ENCODE peak calls at places on chromosomes 11 and 22, in six cellular contexts. A is body of pancreas, P is prostate gland, Y is mesenchymal stem cell, Z is mesendoderm, U is heart left ventricle. K is an unnamed sample.

GRCh38 chr11:65992056-65992455 is 9.9 kb downstream of the EIF1AD start:
- DNase-seq in Y (no peak), P (no peak), U (no peak), A (no peak), Z (no peak), K (no peak)

GRCh38 chr11:117191680-117192400 is 7.3 kb upstream of the TAGLN start:
- DNase-seq in Y (no peak), A (no peak), P (no peak), U (no peak), Z (no peak), K (no peak)

GRCh38 chr11:121039971-121040613 is 16.2 kb downstream of the TBCEL start:
- DNase-seq in P (no peak), U (no peak), A (no peak), Z (peak), Y (no peak), K (no peak)

GRCh38 chr22:40044870-40045834 is 50.4 kb downstream of the FAM83F start:
- DNase-seq in U (peak), A (peak), P (no peak), Y (peak), Z (peak), K (peak)

GRCh38 chr11:2944953-2945756 is 15.9 kb upstream of the PHLDA2 start:
- DNase-seq in U (peak), Z (peak), A (peak), P (peak), Y (peak), K (peak)

GRCh38 chr11:39220501-39221230 is 2238.8 kb downstream of the LRRC4C start:
- DNase-seq in U (no peak), A (no peak), Y (no peak), Z (no peak), P (no peak), K (no peak)

GRCh38 chr11:61897387-61898246 is 6.3 kb upstream of the FADS3 start:
- DNase-seq in A (peak), U (peak), Z (peak), P (peak), Y (peak), K (peak)

GRCh38 chr22:37998543-37998942 is 14.2 kb upstream of the SOX10 start:
- DNase-seq in Z (no peak), A (no peak), Y (no peak), U (no peak), P (no peak), K (no peak)

GRCh38 chr11:72762641-72763304 is 10.6 kb upstream of the ARAP1 start:
- DNase-seq in Y (no peak), A (no peak), Z (no peak), P (no peak), U (no peak), K (no peak)

GRCh38 chr11:95149659-95150294 is 60.1 kb downstream of the ENDOD1 start:
- DNase-seq in Y (peak), U (peak), Z (peak), A (peak), P (peak), K (no peak)

GRCh38 chr11:61837411-61838005 is 9.4 kb downstream of the FADS2 start:
- DNase-seq in P (no peak), A (no peak), U (no peak), Z (no peak), Y (no peak), K (no peak)

GRCh38 chr11:7046474-7046873 is 26.2 kb downstream of the NLRP14 start:
- DNase-seq in Z (no peak), Y (peak), P (no peak), U (no peak), A (no peak), K (no peak)

GRCh38 chr11:88979641-88980040 is 86.1 kb downstream of the GRM5 start:
- DNase-seq in P (no peak), A (no peak), Z (peak), Y (peak), U (no peak), K (no peak)

GRCh38 chr22:40668611-40669390 is 10.5 kb upstream of the MCHR1 start:
- DNase-seq in A (no peak), P (no peak), Y (peak), Z (peak), U (no peak), K (no peak)

DNA sequence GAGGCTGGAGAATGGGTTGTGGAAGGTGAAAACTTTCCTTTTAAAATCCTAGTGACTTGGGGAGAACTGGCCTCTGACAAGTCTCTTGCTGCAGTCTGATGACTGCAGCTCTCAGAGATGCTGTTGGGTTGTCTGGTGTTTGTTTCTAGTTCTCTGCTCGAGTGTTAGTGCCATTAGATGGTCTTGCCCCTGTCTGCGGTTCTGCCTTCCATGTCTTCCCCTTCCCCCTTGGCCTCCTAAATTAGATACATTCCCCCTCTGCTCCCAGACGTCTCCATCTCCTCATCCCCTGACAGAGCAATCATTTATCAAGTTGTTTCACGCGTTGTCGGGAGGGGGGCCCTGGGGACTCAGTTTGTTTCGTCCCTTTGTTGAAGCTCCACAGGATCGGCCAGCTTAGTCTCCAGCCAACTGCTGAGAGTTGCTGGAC is 67.7 kb downstream of the CECR2 start:
- DNase-seq in Z (peak), Y (no peak), P (no peak), U (no peak), A (no peak), K (no peak)
- H3K27ac ChIP-seq in Z (peak), Y (no peak), P (no peak), U (peak), A (no peak), K (no peak)

GRCh38 chr11:12413141-12414055 is 36.0 kb downstream of the PARVA start:
- DNase-seq in U (no peak), Y (no peak), P (no peak), Z (no peak), A (no peak), K (no peak)

GRCh38 chr11:12414641-12415040 is 37.3 kb downstream of the PARVA start:
- DNase-seq in P (no peak), Z (no peak), U (no peak), Y (no peak), A (no peak), K (no peak)

GRCh38 chr11:12415567-12415966 is 38.2 kb downstream of the PARVA start:
- DNase-seq in A (no peak), U (no peak), Y (no peak), P (no peak), Z (no peak), K (no peak)

GRCh38 chr11:12418019-12418611 is 40.7 kb downstream of the PARVA start:
- DNase-seq in P (no peak), A (no peak), Y (no peak), Z (peak), U (no peak), K (no peak)

GRCh38 chr11:12416552-12416951 is 39.2 kb downstream of the PARVA start:
- DNase-seq in Z (no peak), P (no peak), A (no peak), U (no peak), Y (no peak), K (no peak)
- H3K27ac ChIP-seq in Z (no peak), P (no peak), A (no peak), U (no peak), Y (no peak), K (no peak)

DNA sequence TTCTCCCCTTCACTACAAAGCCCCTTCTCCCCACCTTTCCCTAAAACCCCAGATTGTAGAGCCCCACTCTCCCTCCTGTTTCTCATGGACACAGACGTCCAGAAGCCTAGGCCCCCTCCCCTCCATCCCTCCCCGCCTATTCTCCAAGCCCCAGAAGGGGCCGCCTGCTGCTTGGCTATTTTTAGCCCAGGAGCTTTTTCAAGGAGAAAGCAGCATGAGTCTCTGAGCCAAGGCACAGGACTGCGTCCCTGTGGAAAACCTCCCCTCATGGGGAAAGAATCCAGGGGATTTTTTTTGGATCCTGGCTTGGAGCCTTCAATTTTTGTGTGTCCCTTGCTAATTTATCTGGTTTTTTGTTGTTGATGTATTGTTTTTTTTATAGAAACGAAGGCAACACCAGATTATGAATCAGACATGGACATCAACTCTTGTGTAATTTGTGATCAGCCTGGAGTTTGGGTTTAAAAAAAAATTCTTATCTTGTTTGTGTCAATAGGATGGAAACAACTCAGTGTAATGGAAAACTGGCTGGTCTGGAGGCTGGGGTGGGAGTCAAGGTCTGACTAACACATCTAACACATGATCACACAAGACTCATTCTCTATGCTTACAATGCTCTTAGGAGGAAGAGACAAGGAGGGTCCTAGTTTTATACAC is 17.4 kb upstream of the ACCSL start:
- DNase-seq in Z (peak), Y (peak), P (no peak), U (peak), A (no peak), K (no peak)
- H3K27ac ChIP-seq in Z (no peak), Y (no peak), P (no peak), U (peak), A (no peak), K (peak)

GRCh38 chr22:46028069-46028991 is 51.4 kb upstream of the WNT7B start:
- DNase-seq in Y (no peak), Z (no peak), A (peak), U (peak), P (no peak), K (no peak)
- H3K27ac ChIP-seq in Y (no peak), Z (no peak), A (peak), U (peak), P (no peak), K (peak)

GRCh38 chr22:27881404-27881803 is 37.7 kb downstream of the PITPNB start:
- DNase-seq in Z (no peak), A (peak), U (no peak), Y (peak), P (peak), K (peak)

GRCh38 chr22:27880778-27881394 is 38.2 kb downstream of the PITPNB start:
- DNase-seq in Y (peak), A (peak), U (peak), Z (peak), P (peak), K (peak)

GRCh38 chr22:27886843-27887151 is 32.3 kb downstream of the PITPNB start:
- DNase-seq in Z (no peak), U (no peak), P (no peak), Y (no peak), A (no peak), K (no peak)

GRCh38 chr22:27885977-27886842 is 32.8 kb downstream of the PITPNB start:
- DNase-seq in Z (peak), P (peak), A (peak), Y (peak), U (peak), K (peak)

GRCh38 chr22:27883656-27884350 is 35.3 kb downstream of the PITPNB start:
- DNase-seq in U (no peak), Z (no peak), P (no peak), A (no peak), Y (no peak), K (no peak)
- H3K27ac ChIP-seq in U (no peak), Z (no peak), P (no peak), A (no peak), Y (no peak), K (no peak)

DNA sequence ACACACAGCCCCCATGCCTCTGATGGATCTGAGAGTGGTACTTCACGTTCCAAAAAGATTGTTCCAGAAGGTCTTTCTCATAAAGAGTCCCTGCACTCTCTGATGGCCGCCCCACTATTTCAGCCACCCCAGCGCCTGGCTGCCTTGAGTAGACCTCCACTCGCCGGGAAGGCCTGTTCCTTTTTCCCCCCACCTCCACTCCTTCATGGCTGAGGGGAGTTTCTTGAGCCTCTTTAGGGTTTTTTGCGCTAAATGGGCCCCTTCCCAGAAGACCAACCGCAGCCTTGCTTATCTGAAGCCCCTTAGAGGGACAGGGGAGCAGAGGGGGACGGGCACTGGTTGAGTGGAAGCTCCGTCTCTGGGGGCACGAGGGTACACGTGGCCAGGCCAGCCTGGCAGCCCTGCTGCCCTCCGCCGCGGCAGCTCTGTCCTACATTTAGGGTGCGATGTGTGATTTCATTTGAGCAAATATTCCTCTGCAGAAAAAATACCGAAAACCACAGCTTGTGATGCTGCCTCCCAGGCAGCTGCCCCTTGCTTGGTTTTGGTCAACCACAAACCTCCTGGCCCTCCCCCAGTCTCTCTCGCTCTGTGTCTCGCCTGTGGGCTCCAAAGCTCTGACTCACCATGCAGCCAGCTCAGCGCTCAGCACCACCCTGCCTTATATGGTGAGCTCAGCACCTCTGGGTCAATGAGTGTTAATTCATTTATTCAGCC is 88.7 kb downstream of the TP53I11 start:
- DNase-seq in A (peak), P (no peak), Z (peak), U (peak), Y (peak), K (peak)
- H3K27ac ChIP-seq in A (no peak), P (peak), Z (peak), U (peak), Y (peak), K (no peak)

DNA sequence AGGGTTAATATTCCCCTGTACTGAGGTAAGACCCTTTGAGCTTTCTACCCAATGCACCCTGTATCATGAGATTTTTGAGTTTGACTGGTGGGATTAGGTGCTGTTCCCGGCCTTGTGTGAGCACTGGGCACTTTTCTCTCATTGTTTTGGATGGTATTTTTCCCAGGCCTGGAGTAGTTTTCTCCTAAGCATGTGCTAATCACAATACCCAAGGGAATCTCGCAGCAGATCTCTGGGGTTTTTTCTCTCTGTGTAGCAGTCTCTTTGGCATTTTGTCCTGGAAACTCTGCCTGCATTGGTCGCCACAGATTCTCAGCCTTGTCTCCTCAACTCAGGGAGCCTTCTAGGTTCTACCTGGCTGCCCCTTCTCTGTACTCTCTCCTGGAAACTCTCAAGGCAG is 19.9 kb downstream of the IGHMBP2 start:
- DNase-seq in Y (no peak), A (no peak), P (no peak), U (no peak), Z (no peak), K (no peak)
- H3K27ac ChIP-seq in Y (no peak), A (no peak), P (peak), U (no peak), Z (no peak), K (no peak)

DNA sequence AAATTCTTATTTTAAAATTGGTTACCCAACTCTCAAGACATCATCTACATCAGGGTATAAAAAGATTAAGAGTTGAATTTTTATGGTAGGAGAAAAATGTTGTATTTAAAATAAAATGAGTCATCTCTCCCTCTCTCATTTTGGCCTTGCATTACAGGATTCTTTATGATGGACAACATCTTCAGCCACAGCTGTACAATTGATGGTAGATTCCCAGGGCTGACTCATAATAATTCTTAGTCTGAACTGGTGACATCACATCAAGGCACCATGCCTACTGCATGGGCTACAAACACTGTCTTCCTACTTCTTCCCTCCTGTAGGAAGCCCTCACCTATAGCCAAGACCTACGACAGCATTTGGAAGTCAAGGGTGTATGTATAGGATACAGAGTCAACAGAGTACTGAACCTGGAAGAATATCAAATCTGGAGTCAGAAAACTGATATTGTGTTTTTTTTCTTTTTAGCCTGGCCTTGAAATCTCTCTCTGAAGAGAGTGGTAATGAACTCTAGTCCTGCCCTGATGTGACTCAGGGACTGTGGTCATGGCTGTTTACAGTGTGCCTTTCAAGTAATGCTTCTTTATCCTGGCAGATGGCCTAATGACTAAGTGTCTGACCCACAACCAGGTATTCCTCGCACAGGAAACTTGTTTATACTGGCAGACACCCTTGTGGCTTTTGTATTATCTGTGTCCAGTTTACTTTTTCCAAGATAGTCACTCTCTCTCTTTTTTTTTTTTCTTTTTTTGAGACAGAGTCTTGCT is 32.5 kb downstream of the MRGPRX2 start:
- DNase-seq in Y (peak), U (no peak), A (no peak), P (no peak), Z (no peak), K (no peak)
- H3K27ac ChIP-seq in Y (no peak), U (no peak), A (no peak), P (no peak), Z (no peak), K (no peak)

GRCh38 chr11:64568041-64568571 is 22.9 kb upstream of the SLC22A12 start:
- DNase-seq in A (no peak), Y (no peak), Z (no peak), U (no peak), P (no peak), K (no peak)
- H3K27ac ChIP-seq in A (no peak), Y (no peak), Z (no peak), U (no peak), P (no peak), K (no peak)

DNA sequence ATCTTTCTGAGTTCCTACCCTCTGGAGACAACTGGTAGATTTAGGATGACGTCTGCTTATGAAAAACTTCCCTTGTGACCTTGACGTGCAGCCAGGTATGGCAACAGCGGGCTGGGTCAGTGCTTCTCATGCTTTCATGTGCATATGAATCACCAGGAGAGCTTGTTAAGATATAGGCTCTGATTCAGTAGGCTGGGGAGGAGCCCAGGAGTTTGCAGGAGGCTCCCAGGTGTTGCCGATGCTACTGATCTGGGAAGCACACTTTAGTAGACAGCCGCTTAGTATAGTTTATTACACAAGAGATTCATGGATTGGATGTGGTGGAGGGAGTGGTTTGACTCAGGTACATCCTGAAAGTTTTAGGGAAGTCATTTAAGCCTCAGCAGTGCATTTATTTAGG is 23.8 kb downstream of the DIXDC1 start:
- DNase-seq in P (no peak), Z (peak), U (no peak), Y (no peak), A (peak), K (no peak)
- H3K27ac ChIP-seq in P (no peak), Z (no peak), U (no peak), Y (no peak), A (no peak), K (no peak)